ENCODE peak calls at places on chromosome 20, in nine cellular contexts. V, F, O, E, T, H, K, R and C are unnamed samples.

GRCh38 chr20:59976196-59976847 is 18.1 kb downstream of the CDH26 start:
- DNase-seq in V (no peak), F (no peak), O (no peak), E (no peak), T (no peak), H (no peak), K (no peak), R (peak; percentile 49), C (no peak)

GRCh38 chr20:58994390-58995159 is 12.5 kb downstream of the CTSZ start:
- DNase-seq in V (no peak), F (no peak), O (no peak), E (no peak), T (no peak), H (no peak), K (no peak), R (no peak), C (no peak)

GRCh38 chr20:25989196-25989595 is 292.5 kb upstream of the ZNF337 start:
- DNase-seq in V (no peak), F (no peak), O (no peak), E (no peak), T (no peak), H (no peak), K (no peak), R (no peak), C (no peak)

GRCh38 chr20:42259389-42259788 is 641.2 kb upstream of the CHD6 start:
- DNase-seq in V (no peak), F (no peak), O (no peak), E (no peak), T (no peak), H (no peak), K (no peak), R (no peak), C (no peak)

GRCh38 chr20:63854766-63855362 is 6.4 kb upstream of the ABHD16B start:
- DNase-seq in V (no peak), F (no peak), O (no peak), E (peak; percentile 68), T (no peak), H (no peak), K (no peak), R (no peak), C (no peak)

GRCh38 chr20:17771206-17772004 is 71.6 kb downstream of the BANF2 start:
- DNase-seq in V (no peak), F (peak; percentile 5), O (no peak), E (no peak), T (no peak), H (no peak), K (no peak), R (no peak), C (no peak)

GRCh38 chr20:50744143-50744792 is 12.9 kb downstream of the PARD6B start:
- DNase-seq in V (peak; percentile 51), F (peak; percentile 96), O (no peak), E (peak; percentile 64), T (no peak), H (peak; percentile 82), K (no peak), R (peak; percentile 88), C (no peak)

GRCh38 chr20:51359401-51359800 is 183.1 kb downstream of the NFATC2 start:
- DNase-seq in V (no peak), F (no peak), O (no peak), E (no peak), T (no peak), H (no peak), K (no peak), R (no peak), C (no peak)

GRCh38 chr20:6402026-6402425 is 279.2 kb upstream of the FERMT1 start:
- DNase-seq in V (no peak), F (peak; percentile 66), O (no peak), E (no peak), T (no peak), H (no peak), K (no peak), R (peak; percentile 29), C (no peak)

GRCh38 chr20:44910690-44911262 is 916 bp downstream of the PABPC1L start:
- DNase-seq in V (no peak), F (no peak), O (no peak), E (no peak), T (no peak), H (no peak), K (no peak), R (no peak), C (peak; percentile 53)

GRCh38 chr20:22106308-22106938 is 401.0 kb downstream of the PAX1 start:
- DNase-seq in V (peak; percentile 24), F (no peak), O (no peak), E (peak; percentile 11), T (no peak), H (no peak), K (no peak), R (no peak), C (no peak)

GRCh38 chr20:56368351-56369134 is 9.8 kb downstream of the FAM210B start:
- DNase-seq in V (peak; percentile 87), F (no peak), O (no peak), E (no peak), T (no peak), H (no peak), K (no peak), R (no peak), C (no peak)

GRCh38 chr20:23078994-23079364 is 7.1 kb downstream of the CD93 start:
- DNase-seq in V (no peak), F (no peak), O (no peak), E (no peak), T (no peak), H (no peak), K (no peak), R (no peak), C (no peak)

GRCh38 chr20:38227578-38228360 is 32.8 kb downstream of the KIAA1755 start:
- DNase-seq in V (no peak), F (no peak), O (no peak), E (no peak), T (no peak), H (no peak), K (no peak), R (no peak), C (no peak)

GRCh38 chr20:63177134-63177784 is 38.7 kb downstream of the YTHDF1 start:
- DNase-seq in V (no peak), F (no peak), O (no peak), E (peak; percentile 69), T (no peak), H (no peak), K (peak; percentile 28), R (no peak), C (no peak)

GRCh38 chr20:36830791-36831691 is 44.9 kb upstream of the TLDC2 start:
- DNase-seq in V (peak; percentile 82), F (no peak), O (no peak), E (peak; percentile 61), T (no peak), H (peak; percentile 30), K (no peak), R (peak; percentile 23), C (no peak)

GRCh38 chr20:31581391-31581790 is 23.7 kb upstream of the ID1 start:
- DNase-seq in V (no peak), F (no peak), O (no peak), E (no peak), T (no peak), H (no peak), K (no peak), R (no peak), C (no peak)

GRCh38 chr20:13784271-13784892 is 337 bp downstream of the ESF1 start:
- DNase-seq in V (no peak), F (no peak), O (no peak), E (peak; percentile 66), T (no peak), H (no peak), K (no peak), R (no peak), C (no peak)

GRCh38 chr20:47558295-47558694 is 56.6 kb downstream of the NCOA3 start:
- DNase-seq in V (no peak), F (no peak), O (no peak), E (no peak), T (no peak), H (no peak), K (no peak), R (no peak), C (no peak)

GRCh38 chr20:43992885-43993284 is 78.2 kb downstream of the TOX2 start:
- DNase-seq in V (no peak), F (no peak), O (no peak), E (no peak), T (no peak), H (no peak), K (no peak), R (no peak), C (no peak)

GRCh38 chr20:41956316-41957050 is 338.3 kb upstream of the CHD6 start:
- DNase-seq in V (no peak), F (no peak), O (no peak), E (peak; percentile 31), T (no peak), H (no peak), K (no peak), R (no peak), C (no peak)

GRCh38 chr20:62918830-62919229 is 7.5 kb downstream of the DIDO1 start:
- DNase-seq in V (no peak), F (no peak), O (no peak), E (no peak), T (peak; percentile 37), H (no peak), K (peak; percentile 33), R (no peak), C (peak; percentile 33)

GRCh38 chr20:11067359-11067758 is 393.6 kb upstream of the JAG1 start:
- DNase-seq in V (no peak), F (no peak), O (no peak), E (no peak), T (no peak), H (no peak), K (no peak), R (no peak), C (no peak)